ENCODE peak calls at places on chromosome 15, in nine cellular contexts. K is left lung; J is type B pancreatic cell; I is ovary; M is CD8-positive, alpha-beta T cell; Q is progenitor cell of endocrine pancreas; S is heart right ventricle; B is HFF-Myc; E is adrenal gland. U is an unnamed sample.

GRCh38 chr15:64193971-64194370 is 31.1 kb upstream of the PPIB start:
- DNase-seq in K (no peak), J (no peak), I (no peak), M (no peak), Q (no peak), S (no peak), B (no peak), E (no peak), U (no peak)

GRCh38 chr15:48759921-48760320 is 50.9 kb downstream of the CEP152 start:
- DNase-seq in K (peak; percentile 34), J (no peak), I (no peak), M (no peak), Q (no peak), S (no peak), B (no peak), E (no peak), U (no peak)

GRCh38 chr15:52154896-52155865 is 36.0 kb downstream of the GNB5 start:
- DNase-seq in K (no peak), J (no peak), I (no peak), M (no peak), Q (no peak), S (no peak), B (no peak), E (no peak), U (no peak)

GRCh38 chr15:65790692-65791334 is 1.3 kb downstream of the DENND4A start:
- DNase-seq in K (no peak), J (no peak), I (no peak), M (no peak), Q (no peak), S (no peak), B (no peak), E (no peak), U (no peak)

GRCh38 chr15:43505723-43506122 is 11.7 kb upstream of the MAP1A start:
- DNase-seq in K (no peak), J (no peak), I (no peak), M (no peak), Q (no peak), S (no peak), B (no peak), E (no peak), U (no peak)

GRCh38 chr15:80264031-80264430 is 12.0 kb upstream of the CTXND1 start:
- DNase-seq in K (no peak), J (no peak), I (no peak), M (no peak), Q (no peak), S (no peak), B (no peak), E (no peak), U (no peak)

GRCh38 chr15:99708563-99708962 is 24.7 kb downstream of the LYSMD4 start:
- DNase-seq in K (peak; percentile 88), J (no peak), I (peak; percentile 68), M (no peak), Q (no peak), S (peak; percentile 73), B (peak; percentile 81), E (peak; percentile 64), U (no peak)

GRCh38 chr15:99155961-99156443 is 51.1 kb downstream of the SYNM start:
- DNase-seq in K (no peak), J (no peak), I (no peak), M (no peak), Q (no peak), S (no peak), B (no peak), E (no peak), U (no peak)

GRCh38 chr15:68277131-68277604 is 377 bp upstream of the FEM1B start:
- DNase-seq in K (no peak), J (no peak), I (no peak), M (no peak), Q (no peak), S (no peak), B (no peak), E (no peak), U (peak; percentile 58)

GRCh38 chr15:79132361-79132760 is 41.8 kb upstream of the RASGRF1 start:
- DNase-seq in K (no peak), J (no peak), I (no peak), M (no peak), Q (no peak), S (no peak), B (no peak), E (no peak), U (no peak)

GRCh38 chr15:79129235-79129634 is 38.7 kb upstream of the RASGRF1 start:
- DNase-seq in K (no peak), J (no peak), I (no peak), M (no peak), Q (no peak), S (no peak), B (no peak), E (no peak), U (no peak)

GRCh38 chr15:79128556-79128955 is 38.0 kb upstream of the RASGRF1 start:
- DNase-seq in K (no peak), J (no peak), I (no peak), M (no peak), Q (no peak), S (no peak), B (no peak), E (no peak), U (no peak)

GRCh38 chr15:79132770-79133169 is 42.2 kb upstream of the RASGRF1 start:
- DNase-seq in K (no peak), J (no peak), I (no peak), M (no peak), Q (no peak), S (no peak), B (no peak), E (no peak), U (no peak)

DNA sequence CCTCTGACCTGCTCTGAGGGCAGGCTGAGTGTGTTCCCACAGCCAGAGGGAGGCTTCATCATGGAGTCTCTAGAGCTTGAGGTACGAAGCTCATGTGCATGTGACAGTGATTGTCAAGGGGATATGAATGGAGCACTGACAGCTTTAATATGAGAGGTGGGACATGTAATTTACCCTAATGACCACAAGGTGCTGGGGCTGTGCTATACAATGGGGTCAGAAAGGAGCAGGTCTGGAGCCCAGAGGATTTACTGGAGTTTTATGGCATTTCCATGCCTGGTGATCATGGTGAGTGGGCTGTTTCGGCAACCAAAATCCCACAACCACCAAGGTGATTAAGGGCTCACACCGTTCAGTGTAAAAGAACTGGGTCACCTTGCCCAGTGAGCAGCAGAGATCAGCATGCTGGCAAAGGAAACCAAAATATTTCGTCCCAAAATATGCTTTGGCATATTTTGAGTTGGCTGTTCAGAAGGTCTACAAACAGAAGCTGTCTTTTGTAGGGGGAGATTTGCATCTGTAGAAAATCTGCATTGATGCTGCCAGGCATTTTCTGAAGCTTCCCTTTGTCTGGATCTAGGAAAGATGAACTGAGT is 40.1 kb upstream of the RASGRF1 start:
- DNase-seq in K (no peak), J (no peak), I (no peak), M (no peak), Q (no peak), S (no peak), B (no peak), E (no peak), U (no peak)
- TF ChIP-seq CTCF in K (no peak), J (peak; percentile 47), I (no peak), M (no peak), Q (peak; percentile 36), S (no peak), B (peak; percentile 12), E (no peak), U (peak; percentile 63)

GRCh38 chr15:101676965-101677364 is 24.8 kb upstream of the TM2D3 start:
- DNase-seq in K (no peak), J (no peak), I (no peak), M (no peak), Q (no peak), S (no peak), B (no peak), E (no peak), U (no peak)

GRCh38 chr15:101669744-101670143 is 17.6 kb upstream of the TM2D3 start:
- DNase-seq in K (no peak), J (no peak), I (no peak), M (no peak), Q (no peak), S (no peak), B (no peak), E (no peak), U (no peak)

GRCh38 chr15:101675015-101675414 is 22.8 kb upstream of the TM2D3 start:
- DNase-seq in K (no peak), J (no peak), I (no peak), M (no peak), Q (no peak), S (no peak), B (no peak), E (no peak), U (no peak)

GRCh38 chr15:101675796-101676582 is 23.8 kb upstream of the TM2D3 start:
- DNase-seq in K (no peak), J (no peak), I (no peak), M (no peak), Q (no peak), S (no peak), B (no peak), E (no peak), U (no peak)

DNA sequence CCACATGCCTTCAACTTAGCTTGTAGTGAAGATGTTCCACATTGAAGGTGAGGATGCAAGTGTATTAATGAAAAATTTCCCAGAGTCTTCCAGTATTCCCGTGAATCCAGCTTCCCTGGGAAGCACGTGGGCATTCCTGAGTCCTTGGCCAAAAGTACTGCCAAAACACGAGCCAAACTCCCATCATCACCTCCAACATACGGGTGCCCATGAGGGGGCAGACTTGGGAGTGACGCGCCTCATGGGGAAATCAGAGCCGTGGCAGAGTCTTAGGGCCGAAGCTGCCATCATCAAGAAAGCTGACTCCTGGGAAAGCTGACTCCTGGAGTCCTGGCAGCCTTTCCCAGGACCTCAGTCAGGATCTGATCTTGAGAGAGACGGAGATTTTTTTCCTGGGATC is 20.1 kb upstream of the TM2D3 start:
- DNase-seq in K (no peak), J (no peak), I (no peak), M (no peak), Q (no peak), S (no peak), B (no peak), E (no peak), U (no peak)
- TF ChIP-seq CTCF in K (no peak), J (no peak), I (no peak), M (no peak), Q (no peak), S (no peak), B (no peak), E (no peak), U (no peak)

GRCh38 chr15:51054535-51054934 is 40.2 kb downstream of the TNFAIP8L3 start:
- DNase-seq in K (no peak), J (no peak), I (no peak), M (no peak), Q (no peak), S (no peak), B (no peak), E (no peak), U (no peak)
- TF ChIP-seq CTCF in K (no peak), J (no peak), I (no peak), M (no peak), Q (no peak), S (no peak), B (no peak), E (no peak), U (no peak)

DNA sequence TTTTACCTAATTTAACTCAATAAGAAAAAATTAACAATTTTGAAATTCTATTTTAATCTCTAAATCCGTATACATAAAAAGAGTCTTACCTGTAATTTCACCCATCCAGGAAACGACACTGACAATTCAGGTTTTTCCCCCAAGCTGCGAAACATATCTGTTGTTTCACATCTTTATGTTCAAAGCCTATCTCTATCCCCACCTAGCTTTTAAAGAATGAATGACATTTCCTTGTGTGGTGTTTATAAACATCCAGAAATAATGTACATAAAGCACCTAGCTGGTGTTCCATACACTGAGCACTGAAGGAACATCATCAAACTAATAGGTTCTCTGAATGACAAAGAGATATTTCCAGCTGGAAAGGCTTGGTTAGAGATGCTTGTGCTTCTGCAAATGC is 867.8 kb downstream of the SQOR start:
- DNase-seq in K (no peak), J (no peak), I (no peak), M (no peak), Q (no peak), S (no peak), B (no peak), E (no peak), U (no peak)
- TF ChIP-seq CTCF in K (no peak), J (peak; percentile 52), I (no peak), M (no peak), Q (no peak), S (peak; percentile 34), B (no peak), E (peak; percentile 23), U (no peak)

U was measured in endothelial cell.